ENCODE peak calls at places on chromosomes 11 and 22, in four cellular contexts. X is amygdala, M is mucosa of descending colon, U is AG10803. S is an unnamed sample.

GRCh38 chr11:35619030-35619753 is 932 bp downstream of the FJX1 start:
- DNase-seq in M (peak), U (peak), X (no peak), S (peak)

GRCh38 chr11:75241036-75241905 is 697 bp downstream of the TPBGL start:
- DNase-seq in U (peak), X (no peak), M (peak), S (peak)

GRCh38 chr11:38835986-38836385 is 2237.9 kb upstream of the RAG2 start:
- DNase-seq in M (no peak), U (no peak), X (no peak), S (no peak)

GRCh38 chr11:8018742-8019631 is 31.9 kb downstream of the EIF3F start:
- DNase-seq in X (peak), M (peak), U (peak), S (peak)

GRCh38 chr22:38440747-38441350 is 14.2 kb downstream of the KCNJ4 start:
- DNase-seq in U (no peak), X (no peak), M (no peak), S (no peak)

GRCh38 chr22:19708323-19709011 is 5.8 kb upstream of the SEPTIN5 start:
- DNase-seq in X (no peak), U (no peak), M (no peak), S (peak)

GRCh38 chr11:120974980-120975379 is 48.9 kb upstream of the TBCEL start:
- DNase-seq in X (no peak), M (no peak), U (no peak), S (no peak)

GRCh38 chr22:48785792-48786678 is 1041.6 kb downstream of the BRD1 start:
- DNase-seq in X (no peak), M (no peak), U (no peak), S (no peak)

GRCh38 chr11:9210922-9211320 is 54.2 kb downstream of the DENND5A start:
- DNase-seq in M (no peak), X (no peak), U (peak), S (no peak)

GRCh38 chr11:16883179-16883578 is 131.0 kb downstream of the PLEKHA7 start:
- DNase-seq in U (no peak), X (no peak), M (no peak), S (no peak)

GRCh38 chr11:69012092-69013008 is 696 bp downstream of the MRGPRF start:
- DNase-seq in M (no peak), X (no peak), U (peak), S (peak)

GRCh38 chr22:20402960-20403778 is 9.2 kb downstream of the ZNF74 start:
- DNase-seq in U (no peak), M (no peak), X (no peak), S (no peak)

GRCh38 chr11:106466441-106467190 is 389.2 kb downstream of the AASDHPPT start:
- DNase-seq in U (peak), X (no peak), M (no peak), S (no peak)

GRCh38 chr11:11841121-11841604 is 609 bp upstream of the USP47 start:
- DNase-seq in M (peak), U (peak), X (peak), S (peak)

GRCh38 chr11:75639752-75640151 is 29.1 kb downstream of the MAP6 start:
- DNase-seq in U (peak), M (peak), X (peak), S (peak)

GRCh38 chr11:2132229-2132620 is 7.0 kb downstream of the IGF2 start:
- DNase-seq in M (no peak), X (no peak), U (no peak), S (no peak)

GRCh38 chr11:95302211-95302610 is 71.2 kb upstream of the SESN3 start:
- DNase-seq in X (no peak), M (no peak), U (no peak), S (no peak)

S was measured in aorta.